ENCODE peak calls at places on chromosomes 5 and 9, in seven cellular contexts. One of them, this sample, is unnamed.

GRCh38 chr5:1642621-1643061 is 118.9 kb upstream of the LPCAT1 start:
- DNase-seq in SK-N-SH: no peak
- DNase-seq in HCT116: no peak
- DNase-seq in IMR-90: no peak
- DNase-seq in HepG2: no peak
- DNase-seq in K562: no peak
- DNase-seq in H1: no peak
- DNase-seq in this sample: no peak

GRCh38 chr5:107557051-107557658 is 113.6 kb downstream of the EFNA5 start:
- DNase-seq in SK-N-SH: no peak
- DNase-seq in HCT116: peak; percentile 59
- DNase-seq in IMR-90: no peak
- DNase-seq in HepG2: no peak
- DNase-seq in K562: no peak
- DNase-seq in H1: peak; percentile 46
- DNase-seq in this sample: peak; percentile 73

GRCh38 chr5:168675883-168676408 is 96.8 kb upstream of the PANK3 start:
- DNase-seq in SK-N-SH: no peak
- DNase-seq in HCT116: no peak
- DNase-seq in IMR-90: no peak
- DNase-seq in HepG2: no peak
- DNase-seq in K562: no peak
- DNase-seq in H1: no peak
- DNase-seq in this sample: no peak

GRCh38 chr5:9104576-9105339 is 441.1 kb downstream of the SEMA5A start:
- DNase-seq in SK-N-SH: no peak
- DNase-seq in HCT116: no peak
- DNase-seq in IMR-90: peak; percentile 55
- DNase-seq in HepG2: no peak
- DNase-seq in K562: no peak
- DNase-seq in H1: no peak
- DNase-seq in this sample: no peak

GRCh38 chr5:10912435-10912834 is 151.4 kb upstream of the DAP start:
- DNase-seq in SK-N-SH: no peak
- DNase-seq in HCT116: no peak
- DNase-seq in IMR-90: no peak
- DNase-seq in HepG2: no peak
- DNase-seq in K562: no peak
- DNase-seq in H1: no peak
- DNase-seq in this sample: no peak

GRCh38 chr5:59665086-59665831 is 228.3 kb downstream of the PDE4D start:
- DNase-seq in SK-N-SH: no peak
- DNase-seq in HCT116: no peak
- DNase-seq in IMR-90: no peak
- DNase-seq in HepG2: no peak
- DNase-seq in K562: no peak
- DNase-seq in H1: no peak
- DNase-seq in this sample: no peak

GRCh38 chr9:133918123-133918813 is 73.9 kb downstream of the VAV2 start:
- DNase-seq in SK-N-SH: no peak
- DNase-seq in HCT116: no peak
- DNase-seq in IMR-90: peak; percentile 18
- DNase-seq in HepG2: no peak
- DNase-seq in K562: no peak
- DNase-seq in H1: no peak
- DNase-seq in this sample: no peak

GRCh38 chr5:103035701-103036100 is 84.2 kb downstream of the GIN1 start:
- DNase-seq in SK-N-SH: no peak
- DNase-seq in HCT116: no peak
- DNase-seq in IMR-90: no peak
- DNase-seq in HepG2: no peak
- DNase-seq in K562: no peak
- DNase-seq in H1: no peak
- DNase-seq in this sample: no peak

GRCh38 chr5:153425914-153426313 is 64.6 kb upstream of the GRIA1 start:
- DNase-seq in SK-N-SH: no peak
- DNase-seq in HCT116: peak; percentile 6
- DNase-seq in IMR-90: no peak
- DNase-seq in HepG2: no peak
- DNase-seq in K562: peak; percentile 7
- DNase-seq in H1: no peak
- DNase-seq in this sample: no peak

GRCh38 chr9:76562511-76562911 is 103.5 kb downstream of the GCNT1 start:
- DNase-seq in SK-N-SH: no peak
- DNase-seq in HCT116: no peak
- DNase-seq in IMR-90: peak; percentile 59
- DNase-seq in HepG2: no peak
- DNase-seq in K562: no peak
- DNase-seq in H1: no peak
- DNase-seq in this sample: no peak

GRCh38 chr9:134130503-134131375 is 5.1 kb upstream of the WDR5 start:
- DNase-seq in SK-N-SH: no peak
- DNase-seq in HCT116: no peak
- DNase-seq in IMR-90: peak; percentile 11
- DNase-seq in HepG2: peak; percentile 35
- DNase-seq in K562: no peak
- DNase-seq in H1: peak; percentile 62
- DNase-seq in this sample: no peak

GRCh38 chr5:159402328-159402727 is 72.0 kb upstream of the IL12B start:
- DNase-seq in SK-N-SH: no peak
- DNase-seq in HCT116: no peak
- DNase-seq in IMR-90: no peak
- DNase-seq in HepG2: no peak
- DNase-seq in K562: no peak
- DNase-seq in H1: no peak
- DNase-seq in this sample: no peak

GRCh38 chr5:33261305-33261704 is 179.5 kb upstream of the TARS1 start:
- DNase-seq in SK-N-SH: no peak
- DNase-seq in HCT116: no peak
- DNase-seq in IMR-90: peak; percentile 89
- DNase-seq in HepG2: no peak
- DNase-seq in K562: no peak
- DNase-seq in H1: no peak
- DNase-seq in this sample: no peak

GRCh38 chr9:80188579-80188978 is 616.8 kb downstream of the TLE4 start:
- DNase-seq in SK-N-SH: no peak
- DNase-seq in HCT116: no peak
- DNase-seq in IMR-90: no peak
- DNase-seq in HepG2: no peak
- DNase-seq in K562: no peak
- DNase-seq in H1: no peak
- DNase-seq in this sample: no peak

GRCh38 chr9:89655990-89656657 is 51.3 kb downstream of the GADD45G start:
- DNase-seq in SK-N-SH: no peak
- DNase-seq in HCT116: no peak
- DNase-seq in IMR-90: no peak
- DNase-seq in HepG2: no peak
- DNase-seq in K562: no peak
- DNase-seq in H1: no peak
- DNase-seq in this sample: no peak

GRCh38 chr5:179803651-179804598 is 2.7 kb downstream of the MGAT4B start:
- DNase-seq in SK-N-SH: no peak
- DNase-seq in HCT116: no peak
- DNase-seq in IMR-90: peak; percentile 41
- DNase-seq in HepG2: peak; percentile 44
- DNase-seq in K562: peak; percentile 47
- DNase-seq in H1: no peak
- DNase-seq in this sample: no peak

GRCh38 chr5:3542158-3542557 is 53.5 kb upstream of the IRX1 start:
- DNase-seq in SK-N-SH: no peak
- DNase-seq in HCT116: no peak
- DNase-seq in IMR-90: no peak
- DNase-seq in HepG2: no peak
- DNase-seq in K562: no peak
- DNase-seq in H1: no peak
- DNase-seq in this sample: no peak

GRCh38 chr5:108760512-108760911 is 12.8 kb downstream of the FER start:
- DNase-seq in SK-N-SH: no peak
- DNase-seq in HCT116: no peak
- DNase-seq in IMR-90: no peak
- DNase-seq in HepG2: no peak
- DNase-seq in K562: no peak
- DNase-seq in H1: no peak
- DNase-seq in this sample: no peak

GRCh38 chr5:88539642-88540476 is 271.2 kb upstream of the TMEM161B start:
- DNase-seq in SK-N-SH: no peak
- DNase-seq in HCT116: no peak
- DNase-seq in IMR-90: no peak
- DNase-seq in HepG2: no peak
- DNase-seq in K562: no peak
- DNase-seq in H1: no peak
- DNase-seq in this sample: no peak

GRCh38 chr5:149886060-149886459 is 58.5 kb downstream of the PDE6A start:
- DNase-seq in SK-N-SH: no peak
- DNase-seq in HCT116: no peak
- DNase-seq in IMR-90: peak; percentile 21
- DNase-seq in HepG2: no peak
- DNase-seq in K562: no peak
- DNase-seq in H1: no peak
- DNase-seq in this sample: no peak

GRCh38 chr5:55897905-55898304 is 46.7 kb downstream of the IL31RA start:
- DNase-seq in SK-N-SH: peak; percentile 87
- DNase-seq in HCT116: no peak
- DNase-seq in IMR-90: peak; percentile 62
- DNase-seq in HepG2: peak; percentile 13
- DNase-seq in K562: no peak
- DNase-seq in H1: no peak
- DNase-seq in this sample: no peak

GRCh38 chr9:128677787-128678186 is 11.2 kb upstream of the SET start:
- DNase-seq in SK-N-SH: no peak
- DNase-seq in HCT116: no peak
- DNase-seq in IMR-90: no peak
- DNase-seq in HepG2: no peak
- DNase-seq in K562: no peak
- DNase-seq in H1: no peak
- DNase-seq in this sample: no peak

GRCh38 chr9:109192732-109193361 is 25.8 kb upstream of the FRRS1L start:
- DNase-seq in SK-N-SH: peak; percentile 37
- DNase-seq in HCT116: peak; percentile 15
- DNase-seq in IMR-90: peak; percentile 7
- DNase-seq in HepG2: peak; percentile 49
- DNase-seq in K562: peak; percentile 27
- DNase-seq in H1: peak; percentile 31
- DNase-seq in this sample: peak; percentile 22

GRCh38 chr5:14036514-14036913 is 92.0 kb upstream of the DNAH5 start:
- DNase-seq in SK-N-SH: no peak
- DNase-seq in HCT116: no peak
- DNase-seq in IMR-90: peak; percentile 69
- DNase-seq in HepG2: no peak
- DNase-seq in K562: no peak
- DNase-seq in H1: no peak
- DNase-seq in this sample: peak; percentile 86

GRCh38 chr9:112061152-112061740 is 113.9 kb downstream of the SUSD1 start:
- DNase-seq in SK-N-SH: peak; percentile 22
- DNase-seq in HCT116: peak; percentile 61
- DNase-seq in IMR-90: peak; percentile 99
- DNase-seq in HepG2: peak; percentile 56
- DNase-seq in K562: peak; percentile 60
- DNase-seq in H1: no peak
- DNase-seq in this sample: peak; percentile 81

GRCh38 chr9:112331676-112331955 is 1.8 kb downstream of the PTBP3 start:
- DNase-seq in SK-N-SH: no peak
- DNase-seq in HCT116: no peak
- DNase-seq in IMR-90: no peak
- DNase-seq in HepG2: no peak
- DNase-seq in K562: no peak
- DNase-seq in H1: no peak
- DNase-seq in this sample: no peak

GRCh38 chr9:88418715-88419540 is 30.7 kb downstream of the SPIN1 start:
- DNase-seq in SK-N-SH: no peak
- DNase-seq in HCT116: no peak
- DNase-seq in IMR-90: no peak
- DNase-seq in HepG2: no peak
- DNase-seq in K562: no peak
- DNase-seq in H1: no peak
- DNase-seq in this sample: no peak

GRCh38 chr9:93033541-93033940 is 25.0 kb upstream of the SUSD3 start:
- DNase-seq in SK-N-SH: no peak
- DNase-seq in HCT116: no peak
- DNase-seq in IMR-90: no peak
- DNase-seq in HepG2: no peak
- DNase-seq in K562: no peak
- DNase-seq in H1: no peak
- DNase-seq in this sample: no peak
- TF ChIP-seq RAD21 in SK-N-SH: no peak
- TF ChIP-seq RAD21 in HCT116: no peak
- TF ChIP-seq RAD21 in IMR-90: no peak
- TF ChIP-seq RAD21 in HepG2: no peak
- TF ChIP-seq RAD21 in K562: no peak
- TF ChIP-seq RAD21 in H1: no peak
- TF ChIP-seq RAD21 in this sample: no peak

GRCh38 chr9:98429613-98430012 is 174.2 kb upstream of the TBC1D2 start:
- DNase-seq in SK-N-SH: no peak
- DNase-seq in HCT116: no peak
- DNase-seq in IMR-90: peak; percentile 80
- DNase-seq in HepG2: no peak
- DNase-seq in K562: no peak
- DNase-seq in H1: no peak
- DNase-seq in this sample: no peak
- TF ChIP-seq RAD21 in SK-N-SH: no peak
- TF ChIP-seq RAD21 in HCT116: no peak
- TF ChIP-seq RAD21 in IMR-90: no peak
- TF ChIP-seq RAD21 in HepG2: no peak
- TF ChIP-seq RAD21 in K562: no peak
- TF ChIP-seq RAD21 in H1: no peak
- TF ChIP-seq RAD21 in this sample: no peak

GRCh38 chr9:131254107-131254491 is 22.2 kb downstream of the FAM78A start:
- DNase-seq in SK-N-SH: no peak
- DNase-seq in HCT116: no peak
- DNase-seq in IMR-90: no peak
- DNase-seq in HepG2: no peak
- DNase-seq in K562: no peak
- DNase-seq in H1: no peak
- DNase-seq in this sample: no peak
- TF ChIP-seq RAD21 in SK-N-SH: no peak
- TF ChIP-seq RAD21 in HCT116: no peak
- TF ChIP-seq RAD21 in IMR-90: no peak
- TF ChIP-seq RAD21 in HepG2: no peak
- TF ChIP-seq RAD21 in K562: no peak
- TF ChIP-seq RAD21 in H1: no peak
- TF ChIP-seq RAD21 in this sample: no peak

DNA sequence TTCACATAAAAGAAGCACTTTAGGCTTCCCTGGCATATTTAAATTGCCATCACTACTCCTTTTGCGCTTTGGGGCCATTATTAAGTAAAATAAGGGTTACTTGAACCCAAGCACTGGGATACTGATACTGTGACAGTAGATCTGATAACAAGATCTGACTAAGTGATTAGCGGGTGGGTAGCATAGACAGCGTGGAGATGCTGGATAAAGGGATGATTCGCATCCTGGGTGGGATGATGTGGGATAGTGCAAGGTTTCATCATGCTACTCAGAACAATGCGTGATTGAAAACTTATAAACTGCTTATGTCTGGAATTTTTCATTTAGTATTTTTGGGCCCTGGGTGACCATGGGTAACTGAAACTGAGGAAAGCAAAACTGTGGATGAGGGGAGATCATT is 75.1 kb downstream of the PTTG1 start:
- DNase-seq in SK-N-SH: no peak
- DNase-seq in HCT116: no peak
- DNase-seq in IMR-90: peak; percentile 29
- DNase-seq in HepG2: no peak
- DNase-seq in K562: no peak
- DNase-seq in H1: no peak
- DNase-seq in this sample: no peak
- TF ChIP-seq RAD21 in SK-N-SH: no peak
- TF ChIP-seq RAD21 in HCT116: no peak
- TF ChIP-seq RAD21 in IMR-90: no peak
- TF ChIP-seq RAD21 in HepG2: no peak
- TF ChIP-seq RAD21 in K562: no peak
- TF ChIP-seq RAD21 in H1: no peak
- TF ChIP-seq RAD21 in this sample: no peak

This sample was measured in A549.